ENCODE peak calls at places on chromosomes 12 and 14, in four cellular contexts. B, I, N and R are unnamed samples.

GRCh38 chr14:32078794-32079663 is 1.9 kb downstream of the ARHGAP5 start:
- DNase-seq in B (no peak), I (peak), N (no peak), R (peak)

GRCh38 chr14:100476012-100476822 is 111.0 kb downstream of the BEGAIN start:
- DNase-seq in B (peak), I (peak), N (no peak), R (peak)

GRCh38 chr12:100364334-100364733 is 7.5 kb downstream of the SLC17A8 start:
- DNase-seq in B (no peak), I (no peak), N (no peak), R (no peak)

GRCh38 chr14:100764716-100765115 is 38.0 kb downstream of the DLK1 start:
- DNase-seq in B (no peak), I (no peak), N (no peak), R (no peak)

GRCh38 chr14:55285048-55285652 is 13.9 kb downstream of the FBXO34 start:
- DNase-seq in B (no peak), I (no peak), N (no peak), R (no peak)

GRCh38 chr14:77148510-77149231 is 7.1 kb upstream of the ZDHHC22 start:
- DNase-seq in B (peak), I (no peak), N (no peak), R (no peak)

GRCh38 chr12:57475271-57476161 is 4.2 kb downstream of the ARHGAP9 start:
- DNase-seq in B (no peak), I (no peak), N (no peak), R (no peak)

GRCh38 chr12:113891167-113891692 is 74.9 kb downstream of the RBM19 start:
- DNase-seq in B (no peak), I (no peak), N (no peak), R (no peak)

GRCh38 chr14:66405158-66405557 is 81.0 kb upstream of the CCDC196 start:
- DNase-seq in B (peak), I (no peak), N (no peak), R (peak)

GRCh38 chr12:67531051-67531450 is 117.5 kb upstream of the DYRK2 start:
- DNase-seq in B (no peak), I (no peak), N (no peak), R (no peak)

GRCh38 chr14:85597701-85598100 is 67.8 kb downstream of the FLRT2 start:
- DNase-seq in B (no peak), I (no peak), N (no peak), R (no peak)

GRCh38 chr12:33265900-33266299 is 173.7 kb downstream of the SYT10 start:
- DNase-seq in B (no peak), I (no peak), N (no peak), R (no peak)

GRCh38 chr14:72471346-72471745 is 422.6 kb downstream of the DPF3 start:
- DNase-seq in B (no peak), I (no peak), N (no peak), R (peak)

GRCh38 chr12:23008613-23009012 is 383.6 kb downstream of the ETNK1 start:
- DNase-seq in B (no peak), I (no peak), N (no peak), R (no peak)

GRCh38 chr12:93137656-93138612 is 208.8 kb upstream of the EEA1 start:
- DNase-seq in B (peak), I (no peak), N (no peak), R (peak)

GRCh38 chr12:64826234-64826633 is 1.8 kb downstream of the TBC1D30 start:
- DNase-seq in B (peak), I (no peak), N (no peak), R (peak)

GRCh38 chr14:36863271-36863670 is 201.6 kb downstream of the PAX9 start:
- DNase-seq in B (no peak), I (no peak), N (no peak), R (no peak)

GRCh38 chr12:93127582-93128331 is 198.7 kb upstream of the EEA1 start:
- DNase-seq in B (peak), I (peak), N (no peak), R (peak)

GRCh38 chr12:92707926-92708325 is 5.1 kb downstream of the PLEKHG7 start:
- DNase-seq in B (no peak), I (no peak), N (no peak), R (no peak)

GRCh38 chr14:35393826-35394225 is 10.7 kb downstream of the NFKBIA start:
- DNase-seq in B (no peak), I (no peak), N (no peak), R (no peak)

GRCh38 chr14:50773632-50774541 is 57.1 kb downstream of the NIN start:
- DNase-seq in B (peak), I (peak), N (peak), R (peak)

GRCh38 chr12:91890742-91891141 is 254.9 kb downstream of the BTG1 start:
- DNase-seq in B (no peak), I (no peak), N (no peak), R (peak)

GRCh38 chr12:11695321-11695720 is 45.8 kb downstream of the ETV6 start:
- DNase-seq in B (no peak), I (no peak), N (no peak), R (peak)

GRCh38 chr12:111396726-111397445 is 8.8 kb upstream of the SH2B3 start:
- DNase-seq in B (peak), I (peak), N (peak), R (peak)

GRCh38 chr12:108319277-108320234 is 19.6 kb downstream of the CMKLR1 start:
- DNase-seq in B (no peak), I (no peak), N (no peak), R (no peak)

GRCh38 chr12:124928095-124928911 is 13.9 kb upstream of the UBC start:
- DNase-seq in B (no peak), I (no peak), N (no peak), R (peak)

GRCh38 chr14:70698288-70698687 is 56.6 kb downstream of the TTC9 start:
- DNase-seq in B (peak), I (peak), N (no peak), R (peak)

GRCh38 chr14:100904307-100905019 is 941 bp upstream of the RTL1 start:
- DNase-seq in B (no peak), I (no peak), N (no peak), R (no peak)

GRCh38 chr12:105479710-105480109 is 149.2 kb downstream of the C12orf75 start:
- DNase-seq in B (no peak), I (no peak), N (no peak), R (no peak)

GRCh38 chr14:73058923-73059311 is 583 bp downstream of the RBM25 start:
- DNase-seq in B (peak), I (peak), N (no peak), R (peak)

GRCh38 chr12:13075114-13075471 is 28.4 kb downstream of the GSG1 start:
- DNase-seq in B (no peak), I (no peak), N (no peak), R (peak)
- TF ChIP-seq MAFK in B (no peak), I (no peak), N (no peak), R (no peak)

GRCh38 chr12:24557738-24558137 is 391.2 kb downstream of the BCAT1 start:
- DNase-seq in B (no peak), I (no peak), N (no peak), R (no peak)

GRCh38 chr12:24560867-24561266 is 388.0 kb downstream of the BCAT1 start:
- DNase-seq in B (no peak), I (no peak), N (no peak), R (no peak)

GRCh38 chr12:24561882-24562760 is 386.8 kb downstream of the BCAT1 start:
- DNase-seq in B (no peak), I (no peak), N (no peak), R (peak)

GRCh38 chr12:24561411-24561871 is 387.5 kb downstream of the BCAT1 start:
- DNase-seq in B (no peak), I (no peak), N (no peak), R (peak)

GRCh38 chr12:24560192-24560591 is 388.7 kb downstream of the BCAT1 start:
- DNase-seq in B (no peak), I (no peak), N (no peak), R (peak)
- H3K9ac ChIP-seq in B (no peak), I (no peak), N (no peak), R (peak)

DNA sequence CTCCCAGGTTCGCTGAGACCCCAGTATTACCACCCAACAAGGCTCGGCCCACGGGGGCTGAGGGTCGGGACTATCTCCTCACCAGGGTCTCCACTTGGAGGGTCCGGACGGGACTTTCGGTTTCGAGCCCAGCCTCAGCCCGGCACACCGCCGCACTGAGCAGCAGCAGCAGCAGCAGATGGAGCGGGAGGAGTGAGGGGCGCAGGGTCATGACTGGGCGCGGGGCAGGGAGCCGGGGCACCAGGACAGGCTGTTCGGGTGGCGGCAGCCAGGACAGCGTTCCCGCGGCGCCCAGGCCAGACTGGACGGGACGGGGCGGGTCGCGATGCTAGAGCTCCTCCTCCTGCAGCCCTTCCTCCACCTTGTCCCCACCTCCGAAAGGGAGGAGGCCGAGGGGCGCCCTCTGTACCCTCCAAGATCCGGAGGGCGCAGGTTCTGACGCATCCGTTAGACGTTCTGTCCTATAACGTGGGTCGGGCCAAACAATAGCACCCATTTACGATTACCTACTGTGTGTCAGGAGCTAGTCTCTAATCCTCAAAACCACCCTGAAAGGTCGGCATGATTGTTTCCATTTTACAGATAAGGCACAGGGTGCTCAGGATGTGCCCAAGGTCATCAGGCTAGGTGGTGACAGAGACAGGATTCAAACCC is at the start of gene FKBP11:
- DNase-seq in B (no peak), I (no peak), N (peak), R (peak)
- TF ChIP-seq POLR2A in B (no peak), I (no peak), N (peak), R (peak)

GRCh38 chr12:42327227-42327590 is 1.2 kb downstream of the PPHLN1 start:
- DNase-seq in B (no peak), I (no peak), N (no peak), R (no peak)

GRCh38 chr12:42338280-42338679 is 12.3 kb downstream of the PPHLN1 start:
- DNase-seq in B (peak), I (no peak), N (no peak), R (no peak)

GRCh38 chr12:42326466-42327226 is 679 bp downstream of the PPHLN1 start:
- DNase-seq in B (peak), I (peak), N (no peak), R (peak)

GRCh38 chr12:42336286-42336685 is 10.3 kb downstream of the PPHLN1 start:
- DNase-seq in B (no peak), I (no peak), N (no peak), R (no peak)

GRCh38 chr12:42332301-42332894 is 6.4 kb downstream of the PPHLN1 start:
- DNase-seq in B (peak), I (peak), N (no peak), R (peak)
- TF ChIP-seq MAFK in B (no peak), I (no peak), N (no peak), R (no peak)